ENCODE peak calls at places on chromosomes 11 and 22, in seven cellular contexts. N, B, W, I, A, F and X are unnamed samples.

GRCh38 chr11:9573775-9574555 is 495 bp downstream of the WEE1 start:
- DNase-seq in I (peak; percentile 18), W (no peak), N (no peak), F (peak; percentile 32), B (no peak), A (peak; percentile 33), X (no peak)

GRCh38 chr22:36208934-36209333 is 7.3 kb upstream of the APOL4 start:
- DNase-seq in A (no peak), N (no peak), F (no peak), W (no peak), I (no peak), B (no peak), X (no peak)

GRCh38 chr11:121652982-121653381 is 200.2 kb upstream of the SORL1-AS1 start:
- DNase-seq in B (no peak), W (no peak), F (no peak), A (no peak), I (peak; percentile 33), N (peak; percentile 29), X (no peak)

GRCh38 chr11:69357458-69358397 is 63.8 kb downstream of the MYEOV start:
- DNase-seq in F (peak; percentile 6), I (no peak), A (no peak), W (no peak), B (peak; percentile 22), N (no peak), X (no peak)

GRCh38 chr11:82979824-82980223 is 78.3 kb downstream of the DDIAS start:
- DNase-seq in A (no peak), N (no peak), F (no peak), B (no peak), I (no peak), W (no peak), X (no peak)

GRCh38 chr22:36234919-36235318 is 4.4 kb downstream of the APOL2 start:
- DNase-seq in B (no peak), F (no peak), N (no peak), W (no peak), I (no peak), A (no peak), X (no peak)

GRCh38 chr11:128901655-128902514 is 10.7 kb downstream of the KCNJ5 start:
- DNase-seq in B (peak; percentile 81), I (no peak), F (no peak), A (no peak), N (no peak), W (no peak), X (no peak)

GRCh38 chr11:3199537-3200295 is 18.9 kb downstream of the MRGPRG start:
- DNase-seq in F (no peak), A (no peak), N (no peak), W (no peak), I (no peak), B (no peak), X (no peak)

GRCh38 chr11:120828847-120829246 is 195.1 kb upstream of the TBCEL start:
- DNase-seq in W (no peak), F (no peak), N (no peak), A (no peak), B (no peak), I (no peak), X (no peak)

GRCh38 chr11:118691926-118692830 is 12.7 kb upstream of the TREH start:
- DNase-seq in W (peak; percentile 97), B (peak; percentile 59), A (peak; percentile 33), N (peak; percentile 55), F (peak; percentile 23), I (no peak), X (peak; percentile 32)

GRCh38 chr11:103279821-103280220 is 170.6 kb downstream of the DYNC2H1 start:
- DNase-seq in A (no peak), W (peak; percentile 74), I (no peak), N (peak; percentile 27), F (no peak), B (no peak), X (no peak)

GRCh38 chr11:76318744-76319384 is 62.1 kb downstream of the THAP12 start:
- DNase-seq in I (peak; percentile 85), W (peak; percentile 84), B (peak; percentile 96), N (peak; percentile 80), A (peak; percentile 88), F (peak; percentile 87), X (peak; percentile 25)

GRCh38 chr22:23285236-23285635 is 104.9 kb downstream of the BCR start:
- DNase-seq in F (no peak), B (no peak), N (no peak), W (no peak), A (no peak), I (no peak), X (no peak)

GRCh38 chr11:63020671-63021255 is 5.1 kb upstream of the SLC22A8 start:
- DNase-seq in N (no peak), W (no peak), B (peak; percentile 93), A (no peak), F (no peak), I (peak; percentile 33), X (no peak)
- TF ChIP-seq CTCF in N (peak; percentile 51), W (peak; percentile 38), B (peak; percentile 90), A (peak; percentile 45), F (peak; percentile 10), I (peak; percentile 56), X (peak; percentile 75)

DNA sequence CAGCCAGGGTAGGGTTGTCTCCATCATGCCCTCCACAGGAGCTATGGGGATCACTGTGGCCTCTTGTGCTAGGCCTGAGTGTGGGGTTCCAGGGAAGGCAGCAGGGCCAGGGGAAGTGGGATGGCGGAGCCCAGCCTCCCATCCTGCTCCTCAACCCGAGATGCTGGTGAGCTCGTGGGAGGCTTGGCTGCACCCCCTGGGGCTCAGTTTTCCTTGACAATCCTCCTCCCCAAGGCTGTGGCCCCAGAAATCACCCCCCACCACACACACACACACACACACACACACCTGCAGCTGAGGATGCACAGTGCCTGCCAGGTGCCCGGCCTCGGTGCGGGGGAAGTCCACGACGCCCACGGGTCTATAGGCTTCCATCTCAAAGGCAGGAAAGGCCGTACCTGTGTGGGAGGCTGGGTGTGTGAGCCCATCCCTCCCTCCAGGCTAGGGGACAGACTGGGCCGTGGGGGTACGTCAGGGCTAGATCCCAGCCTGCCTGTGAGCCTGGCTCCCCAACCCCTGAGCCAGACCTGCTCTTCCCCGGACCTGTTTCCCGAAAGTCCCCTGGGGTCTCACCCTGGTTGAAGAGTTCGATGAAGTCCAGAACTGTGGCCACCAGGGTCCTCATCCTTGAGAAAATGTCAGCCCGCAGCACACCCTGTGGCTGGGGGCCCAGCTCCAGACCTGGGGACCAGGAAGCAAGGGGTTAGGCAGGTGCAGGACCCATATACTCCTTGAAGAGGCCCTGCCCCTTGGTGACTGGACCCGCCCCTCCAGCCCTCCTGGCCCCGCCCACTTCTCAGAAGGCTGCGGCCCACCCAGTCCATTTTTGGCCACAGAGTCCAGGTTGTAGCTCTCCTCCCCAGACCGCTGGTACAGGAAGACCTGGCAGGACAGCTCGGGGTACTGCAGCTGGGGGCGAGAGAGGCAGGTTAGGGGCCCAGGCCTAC is 5.2 kb upstream of the TBX10 start:
- DNase-seq in F (no peak), W (no peak), A (no peak), N (no peak), I (no peak), B (peak; percentile 60), X (no peak)
- TF ChIP-seq CTCF in F (no peak), W (no peak), A (no peak), N (no peak), I (no peak), B (no peak), X (no peak)

DNA sequence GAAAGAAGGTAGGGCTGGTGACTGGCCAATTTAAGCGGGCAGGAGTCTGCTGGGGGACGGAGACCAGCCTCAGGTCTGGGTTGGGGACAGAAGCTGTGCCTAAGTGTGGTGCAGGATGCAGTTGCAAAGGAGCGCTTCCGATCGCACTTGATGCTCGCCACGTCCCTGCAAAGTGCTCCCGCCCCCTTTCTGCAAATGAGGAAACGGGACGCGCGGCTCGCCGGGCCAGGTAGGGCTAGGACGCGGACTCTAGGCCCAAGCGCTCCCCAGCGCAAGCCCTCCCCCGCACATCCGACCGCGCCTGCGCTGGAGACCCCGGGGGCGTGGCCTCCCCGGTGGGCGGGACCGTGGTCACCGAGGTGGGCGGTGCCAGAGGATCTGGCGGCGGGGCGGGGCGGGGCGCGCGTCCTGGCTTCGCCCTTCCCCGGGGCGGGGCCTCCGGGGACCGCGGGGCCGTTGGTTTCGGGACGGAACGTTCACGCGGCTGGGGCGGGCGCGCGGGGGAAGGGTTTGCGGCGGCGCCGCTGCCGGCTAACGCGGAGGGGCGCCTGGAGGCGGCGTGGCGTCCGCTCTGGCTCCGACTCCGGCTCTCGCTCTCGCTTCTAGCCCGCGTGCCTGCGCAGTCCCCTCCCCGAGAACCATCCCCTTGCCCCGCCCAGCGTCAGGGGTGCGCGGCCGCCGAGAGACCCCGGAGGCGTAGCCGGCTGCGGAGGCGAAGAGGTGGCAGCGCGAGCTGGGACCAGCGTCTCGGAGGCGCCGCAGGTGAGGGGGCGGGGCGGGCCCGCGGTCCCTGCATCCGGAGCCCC is at the start of gene FAM118A:
- DNase-seq in B (peak; percentile 99), I (peak; percentile 99), A (peak; percentile 98), N (peak; percentile 91), W (peak; percentile 94), F (peak; percentile 97), X (peak; percentile 84)
- TF ChIP-seq CTCF in B (no peak), I (no peak), A (no peak), N (no peak), W (no peak), F (no peak), X (no peak)

DNA sequence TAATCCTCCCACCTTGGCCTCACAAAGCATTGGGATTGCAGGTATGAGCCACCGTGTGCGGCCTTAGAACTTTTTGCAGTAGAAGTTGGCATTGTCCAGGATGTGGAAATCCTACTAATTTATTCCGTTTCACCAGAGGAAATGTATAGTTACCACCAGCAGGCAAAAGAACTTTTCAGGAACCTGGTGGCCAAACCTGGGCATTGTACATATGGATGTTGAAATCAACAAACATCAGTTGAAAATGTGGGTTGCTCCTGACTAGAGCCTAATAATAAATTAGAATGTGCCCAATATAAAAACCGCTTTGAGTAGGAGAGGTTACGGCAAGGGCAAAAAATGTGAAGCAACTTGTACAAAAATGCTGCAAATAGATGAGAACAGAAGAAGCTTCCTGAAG is 40.7 kb upstream of the XBP1 start:
- DNase-seq in I (no peak), N (no peak), A (no peak), F (no peak), W (no peak), B (no peak), X (no peak)
- TF ChIP-seq CTCF in I (no peak), N (no peak), A (no peak), F (no peak), W (no peak), B (peak; percentile 51), X (peak; percentile 26)